ENCODE peak calls at places on chromosomes 5 and 9, in nine cellular contexts. F, M, Y, H, P, O, E, N and D are unnamed samples.

GRCh38 chr9:38437193-38437823 is 13.1 kb upstream of the IGFBPL1 start:
- DNase-seq in F (no peak), M (peak; percentile 34), Y (no peak), H (no peak), P (no peak), O (peak; percentile 62), E (peak; percentile 76), N (no peak), D (no peak)

GRCh38 chr5:107310181-107310580 is 360.6 kb downstream of the EFNA5 start:
- DNase-seq in F (no peak), M (no peak), Y (no peak), H (no peak), P (no peak), O (no peak), E (no peak), N (no peak), D (no peak)

GRCh38 chr9:107707419-107707837 is 217.9 kb upstream of the KLF4 start:
- DNase-seq in F (no peak), M (peak; percentile 87), Y (no peak), H (no peak), P (no peak), O (peak; percentile 97), E (peak; percentile 95), N (no peak), D (no peak)

GRCh38 chr9:34250721-34251120 is 71.9 kb downstream of the UBAP1 start:
- DNase-seq in F (no peak), M (no peak), Y (no peak), H (no peak), P (no peak), O (no peak), E (no peak), N (no peak), D (no peak)

GRCh38 chr9:22030101-22030598 is 21.0 kb upstream of the CDKN2B start:
- DNase-seq in F (no peak), M (no peak), Y (peak; percentile 82), H (peak; percentile 96), P (no peak), O (peak; percentile 82), E (peak; percentile 77), N (no peak), D (no peak)

GRCh38 chr9:127281887-127282286 is 17.3 kb downstream of the GARNL3 start:
- DNase-seq in F (no peak), M (no peak), Y (no peak), H (no peak), P (no peak), O (no peak), E (no peak), N (no peak), D (no peak)

GRCh38 chr5:33530963-33531298 is 90.2 kb downstream of the TARS1 start:
- DNase-seq in F (no peak), M (no peak), Y (no peak), H (no peak), P (no peak), O (no peak), E (no peak), N (no peak), D (no peak)

GRCh38 chr9:95901506-95901905 is 26.0 kb downstream of the ERCC6L2 start:
- DNase-seq in F (no peak), M (no peak), Y (no peak), H (no peak), P (no peak), O (no peak), E (no peak), N (no peak), D (no peak)

GRCh38 chr9:129886226-129887174 is 51.2 kb downstream of the USP20 start:
- DNase-seq in F (no peak), M (peak; percentile 23), Y (peak; percentile 32), H (no peak), P (peak; percentile 76), O (no peak), E (no peak), N (no peak), D (no peak)

GRCh38 chr5:35364350-35364749 is 134.1 kb upstream of the PRLR start:
- DNase-seq in F (no peak), M (no peak), Y (no peak), H (no peak), P (no peak), O (no peak), E (no peak), N (no peak), D (no peak)

GRCh38 chr5:40680741-40681350 is 1.1 kb downstream of the PTGER4 start:
- DNase-seq in F (peak; percentile 19), M (no peak), Y (no peak), H (no peak), P (peak; percentile 37), O (no peak), E (no peak), N (peak; percentile 37), D (no peak)

GRCh38 chr5:157271740-157272271 is 5.9 kb downstream of the CYFIP2 start:
- DNase-seq in F (no peak), M (no peak), Y (peak; percentile 97), H (no peak), P (peak; percentile 89), O (no peak), E (no peak), N (peak; percentile 67), D (no peak)

GRCh38 chr9:116271991-116272390 is 118.4 kb downstream of the PAPPA start:
- DNase-seq in F (no peak), M (no peak), Y (no peak), H (no peak), P (no peak), O (no peak), E (no peak), N (no peak), D (peak; percentile 30)

GRCh38 chr5:141714542-141715303 is 32.7 kb upstream of the ARAP3 start:
- DNase-seq in F (no peak), M (peak; percentile 29), Y (peak; percentile 30), H (no peak), P (no peak), O (peak; percentile 19), E (peak; percentile 24), N (no peak), D (no peak)

GRCh38 chr5:157108961-157109360 is at the start of gene HAVCR2:
- DNase-seq in F (no peak), M (no peak), Y (no peak), H (no peak), P (peak; percentile 29), O (no peak), E (no peak), N (peak; percentile 9), D (no peak)

GRCh38 chr9:109787735-109788134 is 7.7 kb downstream of the PALM2AKAP2 start:
- DNase-seq in F (no peak), M (no peak), Y (no peak), H (no peak), P (no peak), O (no peak), E (no peak), N (no peak), D (no peak)

GRCh38 chr5:132812949-132813598 is at the start of gene SOWAHA:
- DNase-seq in F (no peak), M (no peak), Y (no peak), H (no peak), P (no peak), O (no peak), E (no peak), N (no peak), D (no peak)

GRCh38 chr5:54215233-54215736 is 95.1 kb downstream of the ARL15 start:
- DNase-seq in F (no peak), M (no peak), Y (no peak), H (no peak), P (no peak), O (no peak), E (no peak), N (no peak), D (peak; percentile 56)

GRCh38 chr5:10607023-10607665 is 43.3 kb downstream of the ANKRD33B start:
- DNase-seq in F (no peak), M (no peak), Y (peak; percentile 99), H (peak; percentile 68), P (no peak), O (no peak), E (peak; percentile 41), N (no peak), D (no peak)

GRCh38 chr5:8650197-8650596 is 781.2 kb downstream of the MTRR start:
- DNase-seq in F (no peak), M (peak; percentile 67), Y (no peak), H (no peak), P (no peak), O (peak; percentile 29), E (peak; percentile 15), N (no peak), D (no peak)

GRCh38 chr5:58849995-58850667 is 267.3 kb downstream of the RAB3C start:
- DNase-seq in F (peak; percentile 47), M (peak; percentile 36), Y (no peak), H (no peak), P (no peak), O (peak; percentile 14), E (peak; percentile 30), N (no peak), D (peak; percentile 64)